ENCODE peak calls at places on chromosomes 6 and 20, in seven cellular contexts. I is naive B cell; X is right cardiac atrium; H is AG04449; T is heart left ventricle; P is activated CD4-positive, alpha-beta T cell treated with anti-CD3 and anti-CD28 coated beads for 48 hours; G is SJSA1. R is an unnamed sample.

GRCh38 chr6:104505838-104506237 is 353.9 kb downstream of the HACE1 start:
- DNase-seq in T (no peak), I (no peak), H (no peak), X (no peak), P (no peak), G (no peak), R (no peak)

GRCh38 chr6:155623450-155624178 is 168.0 kb upstream of the NOX3 start:
- DNase-seq in I (no peak), G (no peak), X (no peak), P (no peak), H (no peak), T (no peak), R (no peak)

GRCh38 chr6:6694825-6695710 is 106.5 kb downstream of the LY86 start:
- DNase-seq in P (no peak), I (no peak), G (no peak), X (peak; percentile 89), T (peak; percentile 66), H (no peak), R (peak; percentile 75)

GRCh38 chr20:49887828-49888340 is 27.4 kb downstream of the SPATA2 start:
- DNase-seq in X (peak; percentile 64), P (no peak), T (no peak), I (no peak), G (no peak), H (no peak), R (no peak)

GRCh38 chr20:9344080-9344920 is 170.1 kb upstream of the LAMP5 start:
- DNase-seq in H (no peak), T (no peak), P (no peak), I (no peak), X (no peak), G (no peak), R (no peak)

GRCh38 chr20:23449400-23449799 is 3.3 kb downstream of the CST11 start:
- DNase-seq in X (no peak), I (no peak), G (peak; percentile 25), T (no peak), P (no peak), H (no peak), R (no peak)

GRCh38 chr6:34414999-34415858 is 10.6 kb downstream of the RPS10 start:
- DNase-seq in I (peak; percentile 58), P (peak; percentile 40), H (no peak), T (peak; percentile 67), G (no peak), X (peak; percentile 76), R (peak; percentile 57)

GRCh38 chr6:125129354-125129753 is 24.2 kb upstream of the TPD52L1 start:
- DNase-seq in X (no peak), H (no peak), P (no peak), T (no peak), G (no peak), I (no peak), R (no peak)

GRCh38 chr6:168737481-168737880 is 296.5 kb downstream of the SMOC2 start:
- DNase-seq in H (no peak), X (no peak), G (no peak), T (no peak), P (no peak), I (no peak), R (no peak)

GRCh38 chr6:140970485-140970884 is 1162.2 kb upstream of the GJE1 start:
- DNase-seq in P (no peak), X (no peak), T (no peak), I (no peak), H (no peak), G (no peak), R (no peak)

GRCh38 chr6:87116922-87117321 is 22.0 kb upstream of the CGA start:
- DNase-seq in G (no peak), T (no peak), P (no peak), X (no peak), H (no peak), I (no peak), R (no peak)

GRCh38 chr20:35788796-35789195 is 17.0 kb downstream of the PHF20 start:
- DNase-seq in X (no peak), G (no peak), H (no peak), I (no peak), P (no peak), T (no peak), R (no peak)

GRCh38 chr20:36472656-36473071 is 68.7 kb upstream of the MYL9 start:
- DNase-seq in G (no peak), H (no peak), I (no peak), P (peak; percentile 54), X (peak; percentile 87), T (peak; percentile 63), R (peak; percentile 69)

GRCh38 chr6:170152111-170152926 is 138.6 kb downstream of the DLL1 start:
- DNase-seq in X (peak; percentile 80), P (no peak), I (no peak), G (no peak), H (no peak), T (peak; percentile 73), R (peak; percentile 68)

GRCh38 chr6:37140145-37140544 is 29.8 kb upstream of the PIM1 start:
- DNase-seq in X (no peak), H (no peak), I (no peak), P (no peak), G (no peak), T (no peak), R (no peak)

GRCh38 chr6:125667326-125667725 is 82.1 kb upstream of the HEY2 start:
- DNase-seq in P (no peak), I (no peak), H (no peak), T (no peak), X (no peak), G (no peak), R (no peak)

GRCh38 chr6:4348462-4349112 is 213.2 kb upstream of the ECI2 start:
- DNase-seq in T (no peak), X (peak; percentile 50), G (peak; percentile 21), H (no peak), P (no peak), I (no peak), R (no peak)

GRCh38 chr6:167764215-167764614 is 62.5 kb upstream of the AFDN start:
- DNase-seq in P (no peak), T (no peak), X (no peak), H (no peak), G (peak; percentile 13), I (no peak), R (no peak)

R was measured in left cardiac atrium.